ENCODE peak calls at places on chromosome 6, in four cellular contexts. Q is heart right ventricle, Y is NCI-H345, F is germinal center. S is an unnamed sample.

GRCh38 chr6:135266675-135267074 is 85.6 kb downstream of the MYB start:
- DNase-seq in Q (no peak), Y (peak; percentile 42), F (no peak), S (no peak)

GRCh38 chr6:167858086-167858591 is 31.4 kb downstream of the AFDN start:
- DNase-seq in Q (no peak), Y (no peak), F (no peak), S (no peak)

GRCh38 chr6:50655848-50656453 is 57.4 kb upstream of the TFAP2D start:
- DNase-seq in Q (no peak), Y (peak; percentile 23), F (peak; percentile 3), S (peak; percentile 47)

GRCh38 chr6:40727272-40727671 is 140.1 kb upstream of the LRFN2 start:
- DNase-seq in Q (no peak), Y (no peak), F (no peak), S (no peak)

GRCh38 chr6:25354078-25354940 is 75.1 kb downstream of the CARMIL1 start:
- DNase-seq in Q (no peak), Y (no peak), F (no peak), S (no peak)

GRCh38 chr6:94215614-94216013 is 796.3 kb upstream of the EPHA7 start:
- DNase-seq in Q (no peak), Y (no peak), F (no peak), S (no peak)

GRCh38 chr6:161301338-161301737 is 27.5 kb upstream of the AGPAT4 start:
- DNase-seq in Q (no peak), Y (no peak), F (no peak), S (no peak)

GRCh38 chr6:31970604-31971271 is 1.2 kb downstream of the DXO start:
- DNase-seq in Q (no peak), Y (peak; percentile 34), F (no peak), S (no peak)

GRCh38 chr6:89525786-89526562 is 93.0 kb downstream of the ANKRD6 start:
- DNase-seq in Q (no peak), Y (no peak), F (no peak), S (no peak)

GRCh38 chr6:1611572-1612385 is 2.1 kb downstream of the FOXC1 start:
- DNase-seq in Q (peak; percentile 32), Y (no peak), F (no peak), S (no peak)

S was measured in MM.1S.